ENCODE peak calls at places on chromosomes 12 and 14, in seven cellular contexts. One of them, this sample, is unnamed.

GRCh38 chr14:23094666-23095195 is at the start of gene ACIN1:
- DNase-seq in Daoy: peak
- DNase-seq in GM19239: no peak
- DNase-seq in mesothelial cell of epicardium: peak
- DNase-seq in activated CD4-positive, CD25-positive, alpha-beta regulatory T cell: no peak
- DNase-seq in A549: peak
- DNase-seq in endothelial cell: no peak
- DNase-seq in this sample: no peak

GRCh38 chr14:24418492-24418873 is 11.0 kb downstream of the CBLN3 start:
- DNase-seq in Daoy: no peak
- DNase-seq in GM19239: no peak
- DNase-seq in mesothelial cell of epicardium: no peak
- DNase-seq in activated CD4-positive, CD25-positive, alpha-beta regulatory T cell: no peak
- DNase-seq in A549: no peak
- DNase-seq in endothelial cell: no peak
- DNase-seq in this sample: no peak

GRCh38 chr12:44626883-44627282 is 249.2 kb downstream of the NELL2 start:
- DNase-seq in Daoy: no peak
- DNase-seq in GM19239: no peak
- DNase-seq in mesothelial cell of epicardium: no peak
- DNase-seq in activated CD4-positive, CD25-positive, alpha-beta regulatory T cell: no peak
- DNase-seq in A549: no peak
- DNase-seq in endothelial cell: no peak
- DNase-seq in this sample: no peak

GRCh38 chr14:35789651-35790050 is 19.4 kb downstream of the RALGAPA1 start:
- DNase-seq in Daoy: peak
- DNase-seq in GM19239: no peak
- DNase-seq in mesothelial cell of epicardium: no peak
- DNase-seq in activated CD4-positive, CD25-positive, alpha-beta regulatory T cell: no peak
- DNase-seq in A549: no peak
- DNase-seq in endothelial cell: no peak
- DNase-seq in this sample: no peak

GRCh38 chr12:18864900-18865561 is 127.1 kb downstream of the CAPZA3 start:
- DNase-seq in Daoy: peak
- DNase-seq in GM19239: no peak
- DNase-seq in mesothelial cell of epicardium: no peak
- DNase-seq in activated CD4-positive, CD25-positive, alpha-beta regulatory T cell: no peak
- DNase-seq in A549: no peak
- DNase-seq in endothelial cell: no peak
- DNase-seq in this sample: no peak

GRCh38 chr14:58501214-58501816 is 73.8 kb downstream of the KIAA0586 start:
- DNase-seq in Daoy: peak
- DNase-seq in GM19239: peak
- DNase-seq in mesothelial cell of epicardium: no peak
- DNase-seq in activated CD4-positive, CD25-positive, alpha-beta regulatory T cell: no peak
- DNase-seq in A549: peak
- DNase-seq in endothelial cell: peak
- DNase-seq in this sample: no peak

GRCh38 chr14:93824518-93825234 is 36.4 kb upstream of the PRIMA1 start:
- DNase-seq in Daoy: peak
- DNase-seq in GM19239: no peak
- DNase-seq in mesothelial cell of epicardium: no peak
- DNase-seq in activated CD4-positive, CD25-positive, alpha-beta regulatory T cell: no peak
- DNase-seq in A549: no peak
- DNase-seq in endothelial cell: no peak
- DNase-seq in this sample: no peak

GRCh38 chr12:7155471-7156034 is 25.4 kb downstream of the CLSTN3 start:
- DNase-seq in Daoy: no peak
- DNase-seq in GM19239: no peak
- DNase-seq in mesothelial cell of epicardium: no peak
- DNase-seq in activated CD4-positive, CD25-positive, alpha-beta regulatory T cell: no peak
- DNase-seq in A549: no peak
- DNase-seq in endothelial cell: no peak
- DNase-seq in this sample: no peak

GRCh38 chr14:26597136-26598080 is at the start of gene NOVA1:
- DNase-seq in Daoy: peak
- DNase-seq in GM19239: no peak
- DNase-seq in mesothelial cell of epicardium: peak
- DNase-seq in activated CD4-positive, CD25-positive, alpha-beta regulatory T cell: no peak
- DNase-seq in A549: peak
- DNase-seq in endothelial cell: peak
- DNase-seq in this sample: peak

GRCh38 chr12:130806574-130806973 is 32.5 kb downstream of the STX2 start:
- DNase-seq in Daoy: no peak
- DNase-seq in GM19239: no peak
- DNase-seq in mesothelial cell of epicardium: no peak
- DNase-seq in activated CD4-positive, CD25-positive, alpha-beta regulatory T cell: no peak
- DNase-seq in A549: no peak
- DNase-seq in endothelial cell: no peak
- DNase-seq in this sample: no peak

GRCh38 chr12:106054016-106054415 is 84.7 kb downstream of the NUAK1 start:
- DNase-seq in Daoy: no peak
- DNase-seq in GM19239: no peak
- DNase-seq in mesothelial cell of epicardium: no peak
- DNase-seq in activated CD4-positive, CD25-positive, alpha-beta regulatory T cell: no peak
- DNase-seq in A549: no peak
- DNase-seq in endothelial cell: no peak
- DNase-seq in this sample: no peak

GRCh38 chr14:82075566-82075965 is 541.9 kb upstream of the SEL1L start:
- DNase-seq in Daoy: peak
- DNase-seq in GM19239: no peak
- DNase-seq in mesothelial cell of epicardium: peak
- DNase-seq in activated CD4-positive, CD25-positive, alpha-beta regulatory T cell: no peak
- DNase-seq in A549: no peak
- DNase-seq in endothelial cell: peak
- DNase-seq in this sample: no peak

GRCh38 chr12:29516431-29516875 is 19.0 kb upstream of the OVCH1 start:
- DNase-seq in Daoy: no peak
- DNase-seq in GM19239: no peak
- DNase-seq in mesothelial cell of epicardium: no peak
- DNase-seq in activated CD4-positive, CD25-positive, alpha-beta regulatory T cell: no peak
- DNase-seq in A549: no peak
- DNase-seq in endothelial cell: no peak
- DNase-seq in this sample: no peak

GRCh38 chr12:49838973-49839633 is 3.8 kb downstream of the BCDIN3D start:
- DNase-seq in Daoy: peak
- DNase-seq in GM19239: no peak
- DNase-seq in mesothelial cell of epicardium: no peak
- DNase-seq in activated CD4-positive, CD25-positive, alpha-beta regulatory T cell: no peak
- DNase-seq in A549: peak
- DNase-seq in endothelial cell: peak
- DNase-seq in this sample: no peak

GRCh38 chr12:130097798-130098255 is 64.4 kb upstream of the FZD10 start:
- DNase-seq in Daoy: no peak
- DNase-seq in GM19239: no peak
- DNase-seq in mesothelial cell of epicardium: no peak
- DNase-seq in activated CD4-positive, CD25-positive, alpha-beta regulatory T cell: no peak
- DNase-seq in A549: no peak
- DNase-seq in endothelial cell: no peak
- DNase-seq in this sample: no peak

GRCh38 chr12:100267603-100268281 is 765 bp downstream of the SCYL2 start:
- DNase-seq in Daoy: no peak
- DNase-seq in GM19239: no peak
- DNase-seq in mesothelial cell of epicardium: peak
- DNase-seq in activated CD4-positive, CD25-positive, alpha-beta regulatory T cell: no peak
- DNase-seq in A549: no peak
- DNase-seq in endothelial cell: no peak
- DNase-seq in this sample: no peak

GRCh38 chr12:92362785-92363184 is 217.1 kb upstream of the BTG1 start:
- DNase-seq in Daoy: no peak
- DNase-seq in GM19239: no peak
- DNase-seq in mesothelial cell of epicardium: no peak
- DNase-seq in activated CD4-positive, CD25-positive, alpha-beta regulatory T cell: no peak
- DNase-seq in A549: no peak
- DNase-seq in endothelial cell: no peak
- DNase-seq in this sample: no peak

GRCh38 chr12:33427071-33427470 is 12.5 kb downstream of the SYT10 start:
- DNase-seq in Daoy: no peak
- DNase-seq in GM19239: no peak
- DNase-seq in mesothelial cell of epicardium: no peak
- DNase-seq in activated CD4-positive, CD25-positive, alpha-beta regulatory T cell: no peak
- DNase-seq in A549: peak
- DNase-seq in endothelial cell: no peak
- DNase-seq in this sample: no peak

GRCh38 chr14:103699901-103700752 is 15.1 kb downstream of the XRCC3 start:
- DNase-seq in Daoy: no peak
- DNase-seq in GM19239: no peak
- DNase-seq in mesothelial cell of epicardium: no peak
- DNase-seq in activated CD4-positive, CD25-positive, alpha-beta regulatory T cell: no peak
- DNase-seq in A549: no peak
- DNase-seq in endothelial cell: no peak
- DNase-seq in this sample: peak

GRCh38 chr14:79011091-79011919 is 841.1 kb downstream of the NRXN3 start:
- DNase-seq in Daoy: peak
- DNase-seq in GM19239: no peak
- DNase-seq in mesothelial cell of epicardium: no peak
- DNase-seq in activated CD4-positive, CD25-positive, alpha-beta regulatory T cell: no peak
- DNase-seq in A549: peak
- DNase-seq in endothelial cell: peak
- DNase-seq in this sample: no peak

GRCh38 chr14:89771251-89771650 is 183.3 kb downstream of the EFCAB11 start:
- DNase-seq in Daoy: peak
- DNase-seq in GM19239: no peak
- DNase-seq in mesothelial cell of epicardium: no peak
- DNase-seq in activated CD4-positive, CD25-positive, alpha-beta regulatory T cell: no peak
- DNase-seq in A549: no peak
- DNase-seq in endothelial cell: no peak
- DNase-seq in this sample: no peak

GRCh38 chr12:102513739-102514138 is 33.4 kb upstream of the IGF1 start:
- DNase-seq in Daoy: no peak
- DNase-seq in GM19239: no peak
- DNase-seq in mesothelial cell of epicardium: no peak
- DNase-seq in activated CD4-positive, CD25-positive, alpha-beta regulatory T cell: no peak
- DNase-seq in A549: no peak
- DNase-seq in endothelial cell: no peak
- DNase-seq in this sample: no peak